ENCODE peak calls at places on chromosomes 6 and 20, in five cellular contexts. U is adrenal gland, N is foreskin fibroblast, D is thoracic aorta, Y is endodermal cell. G is an unnamed sample.

GRCh38 chr6:161139766-161140553 is 133.9 kb downstream of the AGPAT4 start:
- DNase-seq in U (no peak), N (peak), D (no peak), Y (peak), G (peak)

GRCh38 chr6:143279385-143279784 is 171.1 kb downstream of the ADAT2 start:
- DNase-seq in U (peak), N (no peak), D (no peak), Y (peak), G (no peak)

GRCh38 chr20:46751856-46752255 is 42.4 kb downstream of the SLC2A10 start:
- DNase-seq in U (no peak), N (peak), D (no peak), Y (no peak), G (no peak)

GRCh38 chr6:170231496-170232185 is 59.2 kb downstream of the DLL1 start:
- DNase-seq in U (no peak), N (no peak), D (no peak), Y (no peak), G (no peak)

GRCh38 chr6:73263570-73263909 is 544 bp upstream of the KHDC1 start:
- DNase-seq in U (no peak), N (no peak), D (no peak), Y (no peak), G (no peak)

GRCh38 chr20:19347943-19348456 is 135.6 kb downstream of the SLC24A3 start:
- DNase-seq in U (no peak), N (no peak), D (no peak), Y (no peak), G (peak)

GRCh38 chr6:146767632-146768031 is 168.9 kb downstream of the ADGB start:
- DNase-seq in U (no peak), N (no peak), D (no peak), Y (no peak), G (no peak)

GRCh38 chr6:70375166-70375565 is 38.1 kb upstream of the FAM135A start:
- DNase-seq in U (no peak), N (peak), D (no peak), Y (no peak), G (no peak)

GRCh38 chr20:54015496-54015895 is 54.9 kb downstream of the BCAS1 start:
- DNase-seq in U (no peak), N (no peak), D (no peak), Y (no peak), G (no peak)

GRCh38 chr6:55594442-55594841 is 15.4 kb upstream of the HMGCLL1 start:
- DNase-seq in U (no peak), N (no peak), D (no peak), Y (no peak), G (no peak)

GRCh38 chr20:31827059-31827458 is 7.9 kb downstream of the MYLK2 start:
- DNase-seq in U (no peak), N (no peak), D (no peak), Y (no peak), G (peak)

GRCh38 chr6:21200056-21200870 is 393.3 kb upstream of the SOX4 start:
- DNase-seq in U (no peak), N (no peak), D (no peak), Y (no peak), G (no peak)

GRCh38 chr6:119012521-119012920 is 65.9 kb downstream of the FAM184A start:
- DNase-seq in U (no peak), N (no peak), D (no peak), Y (no peak), G (no peak)

G was measured in psoas muscle.